ENCODE peak calls at places on chromosome 17, in five cellular contexts. One of them, this sample, is unnamed.

GRCh38 chr17:38601539-38602351 is 4.0 kb downstream of the SRCIN1 start:
- DNase-seq in pulmonary artery endothelial cell: no peak
- DNase-seq in stimulated activated CD8-positive, alpha-beta memory T cell treated with anti-CD3 and anti-CD28 coated beads, Interleukin-4, amount 100 ng/mL, for 24 hours: no peak
- DNase-seq in activated CD4-positive, CD25-positive, alpha-beta regulatory T cell: no peak
- DNase-seq in NCI-H1092 treated with DMSO at 0.1 percent for 48 hours: peak; percentile 45
- DNase-seq in this sample: peak; percentile 92

GRCh38 chr17:59727817-59728533 is 20.5 kb downstream of the VMP1 start:
- DNase-seq in pulmonary artery endothelial cell: no peak
- DNase-seq in stimulated activated CD8-positive, alpha-beta memory T cell treated with anti-CD3 and anti-CD28 coated beads, Interleukin-4, amount 100 ng/mL, for 24 hours: no peak
- DNase-seq in activated CD4-positive, CD25-positive, alpha-beta regulatory T cell: no peak
- DNase-seq in NCI-H1092 treated with DMSO at 0.1 percent for 48 hours: no peak
- DNase-seq in this sample: no peak

GRCh38 chr17:29612404-29613370 is 10.0 kb downstream of the CORO6 start:
- DNase-seq in pulmonary artery endothelial cell: no peak
- DNase-seq in stimulated activated CD8-positive, alpha-beta memory T cell treated with anti-CD3 and anti-CD28 coated beads, Interleukin-4, amount 100 ng/mL, for 24 hours: no peak
- DNase-seq in activated CD4-positive, CD25-positive, alpha-beta regulatory T cell: no peak
- DNase-seq in NCI-H1092 treated with DMSO at 0.1 percent for 48 hours: no peak
- DNase-seq in this sample: no peak

GRCh38 chr17:65723356-65723928 is 162.0 kb upstream of the AXIN2 start:
- DNase-seq in pulmonary artery endothelial cell: no peak
- DNase-seq in stimulated activated CD8-positive, alpha-beta memory T cell treated with anti-CD3 and anti-CD28 coated beads, Interleukin-4, amount 100 ng/mL, for 24 hours: no peak
- DNase-seq in activated CD4-positive, CD25-positive, alpha-beta regulatory T cell: no peak
- DNase-seq in NCI-H1092 treated with DMSO at 0.1 percent for 48 hours: no peak
- DNase-seq in this sample: no peak

GRCh38 chr17:18143044-18143936 is 34.7 kb downstream of the MYO15A start:
- DNase-seq in pulmonary artery endothelial cell: no peak
- DNase-seq in stimulated activated CD8-positive, alpha-beta memory T cell treated with anti-CD3 and anti-CD28 coated beads, Interleukin-4, amount 100 ng/mL, for 24 hours: no peak
- DNase-seq in activated CD4-positive, CD25-positive, alpha-beta regulatory T cell: no peak
- DNase-seq in NCI-H1092 treated with DMSO at 0.1 percent for 48 hours: no peak
- DNase-seq in this sample: no peak

GRCh38 chr17:4198995-4199394 is 56.0 kb downstream of the CYB5D2 start:
- DNase-seq in pulmonary artery endothelial cell: no peak
- DNase-seq in stimulated activated CD8-positive, alpha-beta memory T cell treated with anti-CD3 and anti-CD28 coated beads, Interleukin-4, amount 100 ng/mL, for 24 hours: no peak
- DNase-seq in activated CD4-positive, CD25-positive, alpha-beta regulatory T cell: no peak
- DNase-seq in NCI-H1092 treated with DMSO at 0.1 percent for 48 hours: no peak
- DNase-seq in this sample: no peak

GRCh38 chr17:8391711-8392110 is 5.9 kb downstream of the RNF222 start:
- DNase-seq in pulmonary artery endothelial cell: no peak
- DNase-seq in stimulated activated CD8-positive, alpha-beta memory T cell treated with anti-CD3 and anti-CD28 coated beads, Interleukin-4, amount 100 ng/mL, for 24 hours: no peak
- DNase-seq in activated CD4-positive, CD25-positive, alpha-beta regulatory T cell: no peak
- DNase-seq in NCI-H1092 treated with DMSO at 0.1 percent for 48 hours: no peak
- DNase-seq in this sample: no peak

GRCh38 chr17:3557768-3558583 is at the start of gene TRPV3:
- DNase-seq in pulmonary artery endothelial cell: no peak
- DNase-seq in stimulated activated CD8-positive, alpha-beta memory T cell treated with anti-CD3 and anti-CD28 coated beads, Interleukin-4, amount 100 ng/mL, for 24 hours: peak; percentile 50
- DNase-seq in activated CD4-positive, CD25-positive, alpha-beta regulatory T cell: peak; percentile 67
- DNase-seq in NCI-H1092 treated with DMSO at 0.1 percent for 48 hours: no peak
- DNase-seq in this sample: no peak

GRCh38 chr17:63534078-63534570 is 11.0 kb downstream of the KCNH6 start:
- DNase-seq in pulmonary artery endothelial cell: no peak
- DNase-seq in stimulated activated CD8-positive, alpha-beta memory T cell treated with anti-CD3 and anti-CD28 coated beads, Interleukin-4, amount 100 ng/mL, for 24 hours: no peak
- DNase-seq in activated CD4-positive, CD25-positive, alpha-beta regulatory T cell: no peak
- DNase-seq in NCI-H1092 treated with DMSO at 0.1 percent for 48 hours: no peak
- DNase-seq in this sample: no peak

GRCh38 chr17:77354721-77355455 is 214.1 kb downstream of the SEC14L1 start:
- DNase-seq in pulmonary artery endothelial cell: no peak
- DNase-seq in stimulated activated CD8-positive, alpha-beta memory T cell treated with anti-CD3 and anti-CD28 coated beads, Interleukin-4, amount 100 ng/mL, for 24 hours: no peak
- DNase-seq in activated CD4-positive, CD25-positive, alpha-beta regulatory T cell: no peak
- DNase-seq in NCI-H1092 treated with DMSO at 0.1 percent for 48 hours: no peak
- DNase-seq in this sample: no peak

GRCh38 chr17:19250421-19251141 is 13.4 kb downstream of the EPN2 start:
- DNase-seq in pulmonary artery endothelial cell: no peak
- DNase-seq in stimulated activated CD8-positive, alpha-beta memory T cell treated with anti-CD3 and anti-CD28 coated beads, Interleukin-4, amount 100 ng/mL, for 24 hours: no peak
- DNase-seq in activated CD4-positive, CD25-positive, alpha-beta regulatory T cell: no peak
- DNase-seq in NCI-H1092 treated with DMSO at 0.1 percent for 48 hours: peak; percentile 45
- DNase-seq in this sample: no peak

GRCh38 chr17:52790359-52790955 is 631.9 kb upstream of the CA10 start:
- DNase-seq in pulmonary artery endothelial cell: no peak
- DNase-seq in stimulated activated CD8-positive, alpha-beta memory T cell treated with anti-CD3 and anti-CD28 coated beads, Interleukin-4, amount 100 ng/mL, for 24 hours: no peak
- DNase-seq in activated CD4-positive, CD25-positive, alpha-beta regulatory T cell: no peak
- DNase-seq in NCI-H1092 treated with DMSO at 0.1 percent for 48 hours: no peak
- DNase-seq in this sample: no peak

GRCh38 chr17:35865412-35866355 is 3.0 kb downstream of the HEATR9 start:
- DNase-seq in pulmonary artery endothelial cell: no peak
- DNase-seq in stimulated activated CD8-positive, alpha-beta memory T cell treated with anti-CD3 and anti-CD28 coated beads, Interleukin-4, amount 100 ng/mL, for 24 hours: no peak
- DNase-seq in activated CD4-positive, CD25-positive, alpha-beta regulatory T cell: no peak
- DNase-seq in NCI-H1092 treated with DMSO at 0.1 percent for 48 hours: no peak
- DNase-seq in this sample: no peak

GRCh38 chr17:7418472-7419152 is 1.5 kb upstream of the SPEM1 start:
- DNase-seq in pulmonary artery endothelial cell: no peak
- DNase-seq in stimulated activated CD8-positive, alpha-beta memory T cell treated with anti-CD3 and anti-CD28 coated beads, Interleukin-4, amount 100 ng/mL, for 24 hours: no peak
- DNase-seq in activated CD4-positive, CD25-positive, alpha-beta regulatory T cell: no peak
- DNase-seq in NCI-H1092 treated with DMSO at 0.1 percent for 48 hours: no peak
- DNase-seq in this sample: no peak

GRCh38 chr17:57154896-57155295 is 69.8 kb downstream of the AKAP1 start:
- DNase-seq in pulmonary artery endothelial cell: no peak
- DNase-seq in stimulated activated CD8-positive, alpha-beta memory T cell treated with anti-CD3 and anti-CD28 coated beads, Interleukin-4, amount 100 ng/mL, for 24 hours: no peak
- DNase-seq in activated CD4-positive, CD25-positive, alpha-beta regulatory T cell: no peak
- DNase-seq in NCI-H1092 treated with DMSO at 0.1 percent for 48 hours: no peak
- DNase-seq in this sample: no peak

GRCh38 chr17:71329310-71330098 is 791.3 kb upstream of the SOX9 start:
- DNase-seq in pulmonary artery endothelial cell: no peak
- DNase-seq in stimulated activated CD8-positive, alpha-beta memory T cell treated with anti-CD3 and anti-CD28 coated beads, Interleukin-4, amount 100 ng/mL, for 24 hours: no peak
- DNase-seq in activated CD4-positive, CD25-positive, alpha-beta regulatory T cell: no peak
- DNase-seq in NCI-H1092 treated with DMSO at 0.1 percent for 48 hours: peak; percentile 70
- DNase-seq in this sample: peak; percentile 32

GRCh38 chr17:61574542-61575351 is 16.3 kb downstream of the NACA2 start:
- DNase-seq in pulmonary artery endothelial cell: no peak
- DNase-seq in stimulated activated CD8-positive, alpha-beta memory T cell treated with anti-CD3 and anti-CD28 coated beads, Interleukin-4, amount 100 ng/mL, for 24 hours: no peak
- DNase-seq in activated CD4-positive, CD25-positive, alpha-beta regulatory T cell: no peak
- DNase-seq in NCI-H1092 treated with DMSO at 0.1 percent for 48 hours: peak; percentile 13
- DNase-seq in this sample: peak; percentile 41

GRCh38 chr17:17305282-17305801 is 2.2 kb downstream of the NT5M start:
- DNase-seq in pulmonary artery endothelial cell: no peak
- DNase-seq in stimulated activated CD8-positive, alpha-beta memory T cell treated with anti-CD3 and anti-CD28 coated beads, Interleukin-4, amount 100 ng/mL, for 24 hours: no peak
- DNase-seq in activated CD4-positive, CD25-positive, alpha-beta regulatory T cell: no peak
- DNase-seq in NCI-H1092 treated with DMSO at 0.1 percent for 48 hours: no peak
- DNase-seq in this sample: no peak

This sample was measured in NCI-H1417.